ENCODE peak calls at places on chromosome 14, in six cellular contexts. One of them, this sample, is unnamed.

GRCh38 chr14:65940056-65940735 is 527.7 kb downstream of the FUT8 start:
- DNase-seq in fibroblast of the aortic adventitia: no peak
- DNase-seq in choroid plexus epithelial cell: no peak
- DNase-seq in ovary: no peak
- DNase-seq in stomach: no peak
- DNase-seq in pancreas: no peak
- DNase-seq in this sample: no peak

GRCh38 chr14:97408937-97409860 is 612.0 kb downstream of the VRK1 start:
- DNase-seq in pancreas: no peak
- DNase-seq in fibroblast of the aortic adventitia: no peak
- DNase-seq in ovary: no peak
- DNase-seq in choroid plexus epithelial cell: no peak
- DNase-seq in stomach: no peak
- DNase-seq in this sample: no peak

GRCh38 chr14:48563465-48563864 is 888.1 kb upstream of the MDGA2 start:
- DNase-seq in stomach: no peak
- DNase-seq in fibroblast of the aortic adventitia: no peak
- DNase-seq in pancreas: no peak
- DNase-seq in ovary: no peak
- DNase-seq in choroid plexus epithelial cell: no peak
- DNase-seq in this sample: no peak

GRCh38 chr14:34650786-34651584 is 21.0 kb upstream of the SNX6 start:
- DNase-seq in fibroblast of the aortic adventitia: peak
- DNase-seq in stomach: no peak
- DNase-seq in ovary: peak
- DNase-seq in pancreas: no peak
- DNase-seq in choroid plexus epithelial cell: peak
- DNase-seq in this sample: peak

GRCh38 chr14:34874386-34875030 is 652 bp downstream of the BAZ1A start:
- DNase-seq in stomach: peak
- DNase-seq in choroid plexus epithelial cell: peak
- DNase-seq in fibroblast of the aortic adventitia: peak
- DNase-seq in ovary: peak
- DNase-seq in pancreas: peak
- DNase-seq in this sample: no peak

GRCh38 chr14:57889245-57889644 is 23.4 kb upstream of the SLC35F4 start:
- DNase-seq in choroid plexus epithelial cell: peak
- DNase-seq in stomach: peak
- DNase-seq in ovary: peak
- DNase-seq in pancreas: peak
- DNase-seq in fibroblast of the aortic adventitia: peak
- DNase-seq in this sample: peak

GRCh38 chr14:102893452-102893851 is 29.0 kb upstream of the AMN start:
- DNase-seq in choroid plexus epithelial cell: peak
- DNase-seq in fibroblast of the aortic adventitia: peak
- DNase-seq in stomach: peak
- DNase-seq in pancreas: no peak
- DNase-seq in ovary: no peak
- DNase-seq in this sample: no peak

GRCh38 chr14:32509632-32510187 is 180.6 kb downstream of the AKAP6 start:
- DNase-seq in pancreas: peak
- DNase-seq in ovary: peak
- DNase-seq in stomach: peak
- DNase-seq in fibroblast of the aortic adventitia: peak
- DNase-seq in choroid plexus epithelial cell: peak
- DNase-seq in this sample: peak

GRCh38 chr14:25463475-25463874 is 413.5 kb upstream of the STXBP6 start:
- DNase-seq in ovary: no peak
- DNase-seq in choroid plexus epithelial cell: no peak
- DNase-seq in pancreas: no peak
- DNase-seq in stomach: no peak
- DNase-seq in fibroblast of the aortic adventitia: no peak
- DNase-seq in this sample: no peak

GRCh38 chr14:91511014-91511466 is 930 bp upstream of the PPP4R3A start:
- DNase-seq in ovary: no peak
- DNase-seq in pancreas: no peak
- DNase-seq in fibroblast of the aortic adventitia: peak
- DNase-seq in stomach: no peak
- DNase-seq in choroid plexus epithelial cell: peak
- DNase-seq in this sample: no peak

GRCh38 chr14:100031506-100032281 is 33.5 kb upstream of the EVL start:
- DNase-seq in fibroblast of the aortic adventitia: peak
- DNase-seq in pancreas: no peak
- DNase-seq in stomach: no peak
- DNase-seq in ovary: peak
- DNase-seq in choroid plexus epithelial cell: peak
- DNase-seq in this sample: peak

GRCh38 chr14:39396448-39396847 is 35.8 kb downstream of the FBXO33 start:
- DNase-seq in pancreas: no peak
- DNase-seq in fibroblast of the aortic adventitia: peak
- DNase-seq in stomach: no peak
- DNase-seq in choroid plexus epithelial cell: peak
- DNase-seq in ovary: no peak
- DNase-seq in this sample: no peak

GRCh38 chr14:72196237-72196636 is 264.0 kb downstream of the RGS6 start:
- DNase-seq in choroid plexus epithelial cell: no peak
- DNase-seq in fibroblast of the aortic adventitia: no peak
- DNase-seq in stomach: no peak
- DNase-seq in pancreas: no peak
- DNase-seq in ovary: no peak
- DNase-seq in this sample: no peak

GRCh38 chr14:100747021-100747586 is 20.4 kb downstream of the DLK1 start:
- DNase-seq in pancreas: no peak
- DNase-seq in fibroblast of the aortic adventitia: peak
- DNase-seq in choroid plexus epithelial cell: peak
- DNase-seq in ovary: no peak
- DNase-seq in stomach: no peak
- DNase-seq in this sample: peak

GRCh38 chr14:23910081-23910875 is 43.3 kb upstream of the DHRS4 start:
- DNase-seq in stomach: peak
- DNase-seq in pancreas: peak
- DNase-seq in choroid plexus epithelial cell: peak
- DNase-seq in fibroblast of the aortic adventitia: peak
- DNase-seq in ovary: peak
- DNase-seq in this sample: no peak

GRCh38 chr14:59376691-59377090 is 88.5 kb downstream of the GPR135 start:
- DNase-seq in ovary: no peak
- DNase-seq in fibroblast of the aortic adventitia: no peak
- DNase-seq in choroid plexus epithelial cell: no peak
- DNase-seq in stomach: no peak
- DNase-seq in pancreas: no peak
- DNase-seq in this sample: no peak

GRCh38 chr14:99561827-99562226 is 42.2 kb downstream of the CCDC85C start:
- DNase-seq in fibroblast of the aortic adventitia: no peak
- DNase-seq in pancreas: peak
- DNase-seq in choroid plexus epithelial cell: no peak
- DNase-seq in ovary: no peak
- DNase-seq in stomach: no peak
- DNase-seq in this sample: no peak

DNA sequence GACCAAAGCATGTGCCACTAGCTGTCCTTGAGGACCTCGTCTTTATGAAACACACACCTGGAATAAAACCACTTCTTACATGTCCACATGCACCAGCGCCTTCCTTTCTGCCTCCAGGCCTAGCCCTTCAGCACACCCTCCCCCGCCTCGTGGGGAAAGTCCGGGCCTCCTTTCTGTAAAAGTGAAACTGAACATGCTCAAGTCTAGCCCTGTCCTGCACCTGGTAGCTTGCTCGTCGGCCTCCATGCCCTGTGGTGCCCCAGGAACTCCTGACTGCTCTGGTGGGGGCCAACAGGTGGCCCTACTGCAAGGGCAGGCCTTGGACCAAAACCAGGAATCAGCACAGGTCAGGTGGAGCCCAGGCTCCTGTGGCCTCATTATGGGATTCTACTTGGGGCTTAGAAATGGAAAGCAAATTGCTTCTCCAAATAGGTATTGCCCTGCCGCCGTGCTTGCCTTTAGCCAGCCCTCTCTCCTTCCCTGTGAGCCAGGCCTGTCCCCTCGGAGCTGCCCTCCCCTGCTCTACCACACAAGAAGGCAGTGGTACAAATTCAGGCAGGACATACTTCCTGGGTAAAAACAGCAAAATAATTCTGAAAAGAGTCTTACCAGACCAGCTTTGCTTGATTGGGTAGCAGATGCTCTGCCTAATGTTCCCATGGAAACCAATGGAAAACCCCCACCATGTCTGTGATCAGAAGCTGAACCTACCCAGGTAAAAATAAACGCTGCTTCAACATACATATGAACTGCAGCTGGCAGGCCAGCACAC is 43.5 kb downstream of the ERH start:
- DNase-seq in pancreas: no peak
- DNase-seq in ovary: no peak
- DNase-seq in choroid plexus epithelial cell: no peak
- DNase-seq in stomach: peak
- DNase-seq in fibroblast of the aortic adventitia: no peak
- DNase-seq in this sample: no peak
- H3K4me3 ChIP-seq in pancreas: no peak
- H3K4me3 ChIP-seq in ovary: no peak
- H3K4me3 ChIP-seq in choroid plexus epithelial cell: no peak
- H3K4me3 ChIP-seq in stomach: no peak
- H3K4me3 ChIP-seq in fibroblast of the aortic adventitia: no peak
- H3K4me3 ChIP-seq in this sample: no peak

GRCh38 chr14:96257056-96257455 is 1.0 kb downstream of the BDKRB1 start:
- DNase-seq in ovary: no peak
- DNase-seq in stomach: no peak
- DNase-seq in fibroblast of the aortic adventitia: no peak
- DNase-seq in choroid plexus epithelial cell: no peak
- DNase-seq in pancreas: no peak
- DNase-seq in this sample: no peak

GRCh38 chr14:96257900-96258299 is 1.9 kb downstream of the BDKRB1 start:
- DNase-seq in ovary: no peak
- DNase-seq in pancreas: no peak
- DNase-seq in fibroblast of the aortic adventitia: no peak
- DNase-seq in stomach: no peak
- DNase-seq in choroid plexus epithelial cell: no peak
- DNase-seq in this sample: no peak

GRCh38 chr14:96254696-96255095 is 1.3 kb upstream of the BDKRB1 start:
- DNase-seq in choroid plexus epithelial cell: no peak
- DNase-seq in stomach: no peak
- DNase-seq in fibroblast of the aortic adventitia: no peak
- DNase-seq in ovary: no peak
- DNase-seq in pancreas: no peak
- DNase-seq in this sample: no peak

GRCh38 chr14:96256420-96256819 is 410 bp downstream of the BDKRB1 start:
- DNase-seq in choroid plexus epithelial cell: no peak
- DNase-seq in fibroblast of the aortic adventitia: peak
- DNase-seq in stomach: no peak
- DNase-seq in pancreas: no peak
- DNase-seq in ovary: no peak
- DNase-seq in this sample: no peak

DNA sequence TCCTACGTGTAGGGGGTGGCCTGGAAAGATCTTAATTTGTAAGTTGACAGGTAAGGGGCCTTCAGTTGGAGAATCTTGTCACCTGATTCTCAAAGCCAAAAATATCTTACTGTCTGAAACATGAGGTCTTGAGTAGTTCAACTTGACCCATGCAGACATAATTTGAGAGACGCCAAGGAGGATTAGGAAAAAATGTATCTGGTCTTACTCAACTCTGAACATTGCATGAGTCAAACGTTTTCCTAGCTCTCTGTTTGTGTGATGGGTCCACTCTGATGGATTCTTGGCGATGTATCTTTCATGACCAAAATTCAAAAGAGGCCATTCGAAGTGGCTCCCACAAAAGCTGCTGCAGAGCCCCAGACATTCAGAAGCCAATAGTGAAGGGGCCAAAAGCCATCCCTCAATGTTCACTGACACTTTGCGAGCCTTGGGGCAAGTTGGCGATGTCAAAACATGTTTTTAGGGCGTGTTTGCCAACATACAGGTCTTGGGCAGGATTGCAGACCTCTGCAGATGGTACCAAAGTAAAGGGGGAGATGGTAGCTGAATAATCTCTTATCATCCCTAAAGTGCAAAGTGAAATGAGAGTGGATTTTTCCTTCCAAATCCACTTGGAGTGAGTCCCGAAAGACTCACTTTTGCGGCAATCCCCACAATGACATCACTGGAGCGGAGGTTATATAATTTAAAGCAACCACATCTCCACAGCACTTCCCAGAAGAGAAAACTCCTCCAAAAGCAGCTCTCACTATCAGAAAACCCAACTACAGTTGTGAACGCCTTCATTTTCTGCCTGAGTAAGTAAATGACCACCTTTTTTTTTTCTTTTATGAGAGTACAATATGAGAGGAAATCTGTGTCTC is at the start of gene BDKRB1:
- DNase-seq in fibroblast of the aortic adventitia: peak
- DNase-seq in ovary: no peak
- DNase-seq in choroid plexus epithelial cell: peak
- DNase-seq in pancreas: no peak
- DNase-seq in stomach: no peak
- DNase-seq in this sample: peak
- TF ChIP-seq CTCF in fibroblast of the aortic adventitia: no peak
- TF ChIP-seq CTCF in ovary: no peak
- TF ChIP-seq CTCF in choroid plexus epithelial cell: no peak
- TF ChIP-seq CTCF in pancreas: no peak
- TF ChIP-seq CTCF in stomach: no peak
- TF ChIP-seq CTCF in this sample: no peak

DNA sequence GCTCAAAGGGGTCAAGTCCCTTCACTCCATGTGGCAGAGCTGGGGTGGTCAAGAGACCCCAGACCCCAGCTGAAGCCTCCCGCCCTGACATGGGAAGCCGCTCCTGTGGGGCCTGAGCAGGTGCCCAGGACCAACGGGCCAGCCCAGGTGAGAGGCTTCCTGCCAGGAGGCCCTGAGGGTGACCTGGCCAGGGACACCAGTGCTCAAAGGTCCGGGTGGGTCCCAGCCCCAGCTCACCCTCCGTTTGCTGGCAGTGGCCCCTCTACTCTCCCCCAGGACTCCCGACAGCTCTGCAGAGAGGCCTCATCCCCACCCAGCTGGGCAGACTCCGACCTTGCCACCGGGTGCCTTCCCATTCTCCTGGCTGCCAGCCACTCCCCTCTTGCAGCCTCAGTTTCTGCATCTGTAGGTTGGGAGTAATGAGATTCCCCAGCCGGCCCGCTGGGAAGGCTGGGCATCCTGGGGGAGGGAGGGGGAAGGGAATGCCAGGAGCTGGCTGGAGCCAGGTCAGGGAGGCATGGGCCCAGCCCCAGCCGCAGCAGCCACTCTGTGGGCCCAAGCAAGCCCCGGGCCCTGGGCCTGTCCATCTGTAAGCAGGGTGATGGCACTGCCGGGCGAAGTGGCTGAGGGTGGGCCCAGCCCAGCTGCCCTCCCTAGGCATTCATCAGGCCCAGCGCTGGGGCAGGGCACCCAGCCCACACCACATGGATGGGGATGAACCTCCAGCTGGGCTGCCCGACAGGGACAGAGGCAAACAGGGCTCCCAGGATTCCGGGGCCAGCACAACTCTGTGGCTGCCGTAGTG is 10.3 kb upstream of the INF2 start:
- DNase-seq in choroid plexus epithelial cell: no peak
- DNase-seq in fibroblast of the aortic adventitia: no peak
- DNase-seq in ovary: no peak
- DNase-seq in stomach: no peak
- DNase-seq in pancreas: peak
- DNase-seq in this sample: no peak
- H3K4me3 ChIP-seq in choroid plexus epithelial cell: no peak
- H3K4me3 ChIP-seq in fibroblast of the aortic adventitia: no peak
- H3K4me3 ChIP-seq in ovary: no peak
- H3K4me3 ChIP-seq in stomach: no peak
- H3K4me3 ChIP-seq in pancreas: no peak
- H3K4me3 ChIP-seq in this sample: no peak

GRCh38 chr14:87524011-87524410 is 469.0 kb downstream of the GALC start:
- DNase-seq in ovary: no peak
- DNase-seq in pancreas: no peak
- DNase-seq in fibroblast of the aortic adventitia: no peak
- DNase-seq in stomach: no peak
- DNase-seq in choroid plexus epithelial cell: no peak
- DNase-seq in this sample: no peak

GRCh38 chr14:87522575-87522974 is 470.4 kb downstream of the GALC start:
- DNase-seq in fibroblast of the aortic adventitia: no peak
- DNase-seq in choroid plexus epithelial cell: no peak
- DNase-seq in pancreas: no peak
- DNase-seq in ovary: no peak
- DNase-seq in stomach: no peak
- DNase-seq in this sample: no peak
- TF ChIP-seq CTCF in fibroblast of the aortic adventitia: no peak
- TF ChIP-seq CTCF in choroid plexus epithelial cell: no peak
- TF ChIP-seq CTCF in pancreas: no peak
- TF ChIP-seq CTCF in ovary: no peak
- TF ChIP-seq CTCF in stomach: no peak
- TF ChIP-seq CTCF in this sample: no peak